ENCODE peak calls at places on chromosomes 4 and X, in five cellular contexts. A is hepatocyte, W is cardiac muscle cell, D is psoas muscle, M is tibial nerve. C is an unnamed sample. For H3K4me1 and H3K36me3, the result is how much of the 10 kb centered on the place peaks cover.

GRCh38 chr4:36348403-36348938 is 67.1 kb downstream of the DTHD1 start:
- DNase-seq in A (peak), W (no peak), D (no peak), M (no peak), C (no peak)

GRCh38 chr4:90357117-90357710 is 230.0 kb downstream of the CCSER1 start:
- DNase-seq in A (peak), W (peak), D (no peak), M (no peak), C (no peak)

GRCh38 chr4:176435891-176436499 is 116.2 kb downstream of the SPCS3 start:
- DNase-seq in A (no peak), W (no peak), D (no peak), M (no peak), C (no peak)

GRCh38 chr4:143587703-143588102 is 74.2 kb downstream of the SMARCA5 start:
- DNase-seq in A (no peak), W (no peak), D (no peak), M (no peak), C (no peak)

GRCh38 chr4:183670251-183670650 is 11.2 kb downstream of the TRAPPC11 start:
- DNase-seq in A (no peak), W (no peak), D (no peak), M (no peak), C (no peak)

GRCh38 chrX:149939271-149940014 is 1.2 kb upstream of the EOLA2 start:
- DNase-seq in A (peak), W (peak), D (peak), M (peak), C (peak)

GRCh38 chr4:122711893-122712292 is 20.6 kb upstream of the BBS12 start:
- DNase-seq in A (no peak), W (no peak), D (no peak), M (no peak), C (no peak)

GRCh38 chr4:168059251-168059650 is 33.1 kb upstream of the ANXA10 start:
- DNase-seq in A (no peak), W (no peak), D (no peak), M (no peak), C (no peak)

GRCh38 chrX:101442095-101442494 is 34.1 kb downstream of the HNRNPH2 start:
- DNase-seq in A (peak), W (no peak), D (no peak), M (no peak), C (no peak)

GRCh38 chr4:72110886-72111285 is 79.1 kb downstream of the NPFFR2 start:
- DNase-seq in A (no peak), W (no peak), D (no peak), M (no peak), C (no peak)

DNA sequence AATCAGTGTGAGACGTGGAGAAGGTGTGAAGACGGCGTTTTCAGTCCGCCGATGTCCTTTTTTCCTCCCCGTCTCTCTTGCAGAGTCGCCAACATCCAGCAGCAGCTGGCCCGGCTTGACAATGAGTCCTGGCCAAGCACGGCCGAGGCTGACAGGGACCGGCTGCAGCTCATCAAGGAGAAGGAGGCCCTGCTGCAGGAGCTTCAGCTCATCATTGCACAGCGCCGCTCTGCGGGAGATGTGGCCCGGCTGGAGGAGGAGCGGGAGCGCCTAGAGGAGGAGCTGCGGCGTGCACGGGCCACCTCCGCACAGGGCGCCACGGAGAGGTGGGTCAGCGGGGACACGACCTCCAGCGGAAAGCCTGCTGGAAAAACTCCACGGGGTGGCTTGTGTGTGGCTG is 47.1 kb upstream of the CLCN4 start:
- DNase-seq in A (no peak), W (no peak), D (no peak), M (no peak), C (no peak)
- H3K4me1 ChIP-seq in A (under half), W (under half), D (under half), M (under half), C (under half)

DNA sequence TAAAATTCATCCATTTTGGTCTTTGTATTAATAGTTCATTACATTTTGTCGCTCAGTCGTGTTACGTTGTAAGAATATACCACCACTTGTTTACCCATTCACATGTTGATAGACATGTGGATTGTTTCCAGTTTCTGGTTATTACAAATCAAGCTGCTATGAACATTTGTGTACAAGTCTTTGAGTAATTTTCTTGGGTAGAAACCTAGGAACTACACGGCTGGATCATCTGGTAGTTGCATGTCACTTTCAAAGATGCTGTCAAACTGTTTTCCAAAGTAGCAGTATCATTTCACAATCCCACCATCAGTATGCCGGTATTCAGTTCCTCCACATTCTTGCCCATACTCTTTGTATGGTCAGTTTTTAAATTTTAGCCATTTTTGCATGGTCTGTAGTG is 98.0 kb downstream of the GASK1B start:
- DNase-seq in A (no peak), W (no peak), D (no peak), M (no peak), C (no peak)
- H3K27ac ChIP-seq in A (no peak), W (no peak), D (no peak), M (no peak), C (no peak)

GRCh38 chrX:2629316-2630168 is 61.6 kb upstream of the CD99 start:
- DNase-seq in A (no peak), W (no peak), D (no peak), M (no peak), C (no peak)
- H3K36me3 ChIP-seq in A (under half), W (under half), D (under half), M (under half), C (under half)

DNA sequence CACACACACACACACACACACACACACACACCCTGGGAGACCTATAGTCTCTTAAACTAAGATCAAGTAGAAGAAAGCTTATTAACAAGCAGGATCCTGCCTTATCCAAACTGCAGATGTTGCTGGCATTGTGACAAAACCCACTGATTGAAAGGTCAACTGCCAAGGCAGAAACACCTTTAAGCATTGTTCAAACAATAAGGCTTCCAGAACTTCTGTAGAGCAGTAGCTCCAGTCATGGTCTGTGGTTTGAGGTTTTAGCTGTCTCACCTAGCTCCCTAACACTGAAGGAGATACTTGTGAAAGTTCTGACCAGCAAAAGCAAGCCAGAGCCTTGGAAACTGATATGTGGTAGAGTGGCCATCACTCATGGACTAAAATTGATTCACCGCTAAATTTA is 59.8 kb downstream of the PTCHD1 start:
- DNase-seq in A (no peak), W (no peak), D (no peak), M (no peak), C (no peak)
- H3K4me1 ChIP-seq in A (under half), W (under half), D (under half), M (under half), C (under half)

DNA sequence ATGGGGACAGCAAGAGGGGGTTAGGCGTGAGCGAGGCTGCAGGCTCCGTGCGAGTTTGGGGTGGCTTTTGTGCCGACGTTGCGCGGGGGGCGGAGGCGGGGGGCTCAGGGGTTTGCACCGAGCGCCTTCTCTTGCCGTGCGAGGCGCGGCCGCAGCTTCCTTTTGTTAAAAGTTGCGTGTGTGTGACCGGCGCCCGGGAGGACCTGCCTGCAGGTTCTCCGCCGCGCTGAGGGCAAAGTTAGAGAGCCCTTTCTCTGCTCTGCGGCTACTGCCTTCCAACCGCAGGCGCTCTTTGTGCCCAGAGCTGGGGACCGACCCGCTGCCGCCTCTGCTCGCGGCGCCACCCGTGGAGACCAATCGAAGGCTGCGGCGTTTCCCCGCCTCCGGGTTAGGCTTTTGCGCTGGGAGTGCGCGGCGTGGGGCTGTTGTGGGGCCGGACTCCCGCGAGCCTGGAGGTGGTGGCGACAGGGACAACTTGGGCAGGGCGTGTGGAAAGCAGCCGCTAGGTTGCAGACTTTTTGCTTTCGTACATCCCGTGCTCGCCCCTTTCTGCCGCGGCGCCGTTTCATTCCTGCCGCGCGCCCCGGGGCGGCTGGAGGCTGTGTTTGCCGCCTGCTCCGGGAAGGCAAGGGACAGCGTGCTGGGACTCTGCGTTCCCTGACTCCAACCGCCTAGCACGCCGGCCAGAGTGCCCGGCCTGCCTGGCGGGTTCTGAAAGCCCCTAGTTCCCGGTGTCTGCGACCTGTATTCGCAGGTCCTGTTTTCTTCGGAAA is 750 bp downstream of the KIT start:
- DNase-seq in A (peak), W (peak), D (peak), M (no peak), C (no peak)
- H3K27ac ChIP-seq in A (no peak), W (no peak), D (no peak), M (no peak), C (no peak)

GRCh38 chrX:19354625-19355024 is 10.9 kb downstream of the PDHA1 start:
- DNase-seq in A (no peak), W (no peak), D (no peak), M (no peak), C (no peak)
- H3K36me3 ChIP-seq in A (under half), W (under half), D (half or more), M (under half), C (under half)

DNA sequence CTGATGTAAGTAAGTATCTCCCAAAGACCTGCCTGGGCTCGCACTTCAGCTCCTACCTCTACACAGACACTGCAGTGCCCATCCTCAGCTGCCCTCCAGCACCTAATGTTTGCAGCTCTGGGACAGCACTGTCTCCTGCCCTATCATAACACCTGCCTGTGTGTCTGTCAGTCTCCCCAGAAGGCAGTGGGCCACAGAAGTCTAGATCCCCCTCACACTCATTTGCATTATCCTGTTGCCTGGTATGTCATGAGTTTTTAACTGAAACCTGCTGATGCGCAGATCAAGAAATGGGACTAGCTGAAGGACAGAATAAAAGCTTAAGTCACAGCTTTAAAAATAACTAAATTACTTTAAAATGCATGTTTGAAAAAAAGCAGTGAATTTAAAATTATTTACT is 43.0 kb downstream of the LRP2BP start:
- DNase-seq in A (no peak), W (no peak), D (no peak), M (no peak), C (no peak)
- H3K4me1 ChIP-seq in A (under half), W (under half), D (under half), M (under half), C (under half)

DNA sequence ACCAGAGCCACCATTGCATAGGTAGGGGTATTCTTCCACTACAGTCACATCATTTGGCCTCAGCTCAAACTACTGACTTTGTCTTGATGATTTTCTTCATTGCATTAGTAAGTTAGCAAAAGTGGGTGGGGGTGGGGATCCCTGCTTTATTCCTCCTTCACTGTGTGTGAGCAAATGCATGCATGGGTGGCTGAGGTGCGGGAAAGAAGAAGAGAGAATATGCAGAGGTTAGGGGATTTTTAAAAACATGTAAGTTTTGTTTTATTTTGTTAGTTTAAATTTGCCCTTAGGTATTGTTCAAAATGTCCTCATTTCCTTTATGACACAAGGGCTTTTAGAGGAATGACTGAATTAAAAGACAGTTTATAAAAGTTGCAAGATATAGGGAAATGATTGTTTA is 79.6 kb upstream of the ATOH1 start:
- DNase-seq in A (no peak), W (no peak), D (no peak), M (no peak), C (no peak)
- H3K27ac ChIP-seq in A (no peak), W (no peak), D (no peak), M (no peak), C (no peak)

DNA sequence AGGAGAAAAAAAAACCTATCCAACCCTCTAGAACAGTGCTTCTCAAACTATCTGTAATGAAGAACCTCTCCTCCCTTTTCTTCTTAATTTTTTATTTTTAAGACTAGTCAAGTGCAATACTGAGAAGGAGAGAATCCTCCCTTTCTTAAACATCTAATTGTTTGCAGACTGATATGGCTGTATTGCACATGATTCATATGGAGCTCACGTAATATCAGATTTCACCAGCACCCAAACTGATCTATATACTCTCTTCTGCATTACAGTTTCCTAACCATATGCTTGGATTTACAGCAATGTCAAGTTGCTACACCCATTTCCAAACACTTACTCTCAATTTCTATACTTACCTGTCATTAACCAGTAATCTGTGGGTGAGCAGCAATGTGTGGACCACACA is 9.5 kb downstream of the PRMT9 start:
- DNase-seq in A (no peak), W (no peak), D (no peak), M (no peak), C (no peak)
- H3K36me3 ChIP-seq in A (under half), W (under half), D (under half), M (under half), C (under half)

C was measured in effector memory CD4-positive, alpha-beta T cell.